ENCODE peak calls at places on chromosomes 1 and 21, in ten cellular contexts. Z, E, M, C, H, X, G, Q, V and P are unnamed samples.

GRCh38 chr21:35120631-35121180 is 71.6 kb upstream of the RUNX1 start:
- DNase-seq in Z (no peak), E (no peak), M (no peak), C (no peak), H (no peak), X (no peak), G (no peak), Q (no peak), V (no peak), P (no peak)

GRCh38 chr1:176639136-176639535 is 176.2 kb downstream of the PAPPA2 start:
- DNase-seq in Z (no peak), E (no peak), M (no peak), C (no peak), H (no peak), X (no peak), G (no peak), Q (no peak), V (no peak), P (no peak)

GRCh38 chr1:247857069-247857985 is at the start of gene TRIM58:
- DNase-seq in Z (peak; percentile 66), E (no peak), M (peak; percentile 81), C (no peak), H (peak; percentile 38), X (no peak), G (no peak), Q (no peak), V (no peak), P (no peak)

GRCh38 chr1:207919523-207920210 is 8.7 kb upstream of the CD34 start:
- DNase-seq in Z (no peak), E (no peak), M (no peak), C (no peak), H (no peak), X (no peak), G (no peak), Q (no peak), V (no peak), P (no peak)

GRCh38 chr1:221429262-221429661 is 312.6 kb downstream of the DUSP10 start:
- DNase-seq in Z (no peak), E (no peak), M (no peak), C (no peak), H (no peak), X (peak; percentile 63), G (peak; percentile 67), Q (peak; percentile 83), V (no peak), P (no peak)

GRCh38 chr1:109193653-109194590 is 19.8 kb upstream of the SARS1 start:
- DNase-seq in Z (peak; percentile 69), E (peak; percentile 59), M (no peak), C (peak; percentile 64), H (peak; percentile 34), X (no peak), G (no peak), Q (peak; percentile 58), V (no peak), P (no peak)

GRCh38 chr1:66176012-66176715 is 357.8 kb upstream of the SGIP1 start:
- DNase-seq in Z (no peak), E (no peak), M (no peak), C (peak; percentile 51), H (no peak), X (peak; percentile 18), G (peak; percentile 83), Q (peak; percentile 41), V (no peak), P (peak; percentile 46)

GRCh38 chr1:4001461-4001860 is 101.4 kb upstream of the C1orf174 start:
- DNase-seq in Z (peak; percentile 33), E (no peak), M (no peak), C (no peak), H (no peak), X (no peak), G (no peak), Q (no peak), V (no peak), P (no peak)

GRCh38 chr1:183304466-183305122 is 113.6 kb downstream of the NMNAT2 start:
- DNase-seq in Z (no peak), E (no peak), M (no peak), C (no peak), H (no peak), X (no peak), G (no peak), Q (no peak), V (no peak), P (no peak)

GRCh38 chr1:116971965-116972675 is 29.4 kb upstream of the CD101 start:
- DNase-seq in Z (no peak), E (no peak), M (no peak), C (no peak), H (no peak), X (no peak), G (no peak), Q (peak; percentile 19), V (no peak), P (no peak)

GRCh38 chr21:16536661-16537359 is 807.0 kb downstream of the USP25 start:
- DNase-seq in Z (no peak), E (no peak), M (no peak), C (no peak), H (no peak), X (peak; percentile 6), G (peak; percentile 49), Q (peak; percentile 39), V (no peak), P (peak; percentile 62)

GRCh38 chr1:92931691-92932090 is 29.6 kb downstream of the DIPK1A start:
- DNase-seq in Z (no peak), E (no peak), M (no peak), C (no peak), H (no peak), X (no peak), G (no peak), Q (no peak), V (no peak), P (no peak)

GRCh38 chr1:22866868-22867267 is 105.8 kb downstream of the LACTBL1 start:
- DNase-seq in Z (no peak), E (no peak), M (no peak), C (no peak), H (no peak), X (no peak), G (no peak), Q (no peak), V (no peak), P (no peak)

GRCh38 chr21:39313457-39314154 is at the start of gene BRWD1:
- DNase-seq in Z (peak; percentile 92), E (peak; percentile 77), M (peak; percentile 92), C (peak; percentile 87), H (peak; percentile 78), X (peak; percentile 81), G (peak; percentile 87), Q (peak; percentile 78), V (peak; percentile 54), P (peak; percentile 77)
- TF ChIP-seq CTCF in Z (peak; percentile 46), E (no peak), M (peak; percentile 11), C (peak; percentile 24), H (peak; percentile 49), X (peak; percentile 37), G (no peak), Q (no peak), V (peak; percentile 40), P (no peak)

GRCh38 chr1:76037314-76037713 is 37.2 kb upstream of the ST6GALNAC3 start:
- DNase-seq in Z (no peak), E (no peak), M (no peak), C (no peak), H (no peak), X (no peak), G (no peak), Q (no peak), V (no peak), P (no peak)

GRCh38 chr1:76033800-76034475 is 40.6 kb upstream of the ST6GALNAC3 start:
- DNase-seq in Z (no peak), E (no peak), M (no peak), C (no peak), H (no peak), X (no peak), G (no peak), Q (no peak), V (no peak), P (no peak)

GRCh38 chr1:76038306-76039004 is 36.1 kb upstream of the ST6GALNAC3 start:
- DNase-seq in Z (no peak), E (no peak), M (no peak), C (no peak), H (no peak), X (peak; percentile 9), G (peak; percentile 70), Q (no peak), V (no peak), P (peak; percentile 66)

GRCh38 chr1:76031496-76031895 is 43.0 kb upstream of the ST6GALNAC3 start:
- DNase-seq in Z (no peak), E (no peak), M (no peak), C (no peak), H (no peak), X (no peak), G (no peak), Q (no peak), V (no peak), P (no peak)

GRCh38 chr1:76035053-76035452 is 39.5 kb upstream of the ST6GALNAC3 start:
- DNase-seq in Z (no peak), E (no peak), M (no peak), C (no peak), H (no peak), X (peak; percentile 4), G (no peak), Q (peak; percentile 12), V (no peak), P (no peak)
- TF ChIP-seq CTCF in Z (peak; percentile 37), E (no peak), M (peak; percentile 41), C (no peak), H (peak; percentile 44), X (peak; percentile 31), G (peak; percentile 45), Q (no peak), V (peak; percentile 22), P (no peak)

GRCh38 chr1:55035904-55036303 is 3.4 kb upstream of the PCSK9 start:
- DNase-seq in Z (no peak), E (no peak), M (no peak), C (no peak), H (no peak), X (no peak), G (no peak), Q (peak; percentile 25), V (no peak), P (no peak)
- TF ChIP-seq CTCF in Z (peak; percentile 32), E (no peak), M (no peak), C (no peak), H (peak; percentile 24), X (no peak), G (no peak), Q (no peak), V (no peak), P (no peak)

GRCh38 chr1:181630398-181630797 is 147.1 kb downstream of the CACNA1E start:
- DNase-seq in Z (no peak), E (no peak), M (no peak), C (no peak), H (no peak), X (no peak), G (no peak), Q (no peak), V (no peak), P (no peak)

GRCh38 chr1:181632492-181632891 is 149.2 kb downstream of the CACNA1E start:
- DNase-seq in Z (no peak), E (no peak), M (no peak), C (no peak), H (no peak), X (no peak), G (no peak), Q (no peak), V (no peak), P (no peak)

GRCh38 chr1:181630838-181631237 is 147.5 kb downstream of the CACNA1E start:
- DNase-seq in Z (peak; percentile 71), E (no peak), M (no peak), C (no peak), H (no peak), X (no peak), G (no peak), Q (no peak), V (no peak), P (no peak)

GRCh38 chr1:181635108-181635507 is 151.8 kb downstream of the CACNA1E start:
- DNase-seq in Z (no peak), E (no peak), M (no peak), C (no peak), H (no peak), X (no peak), G (no peak), Q (no peak), V (no peak), P (no peak)

GRCh38 chr1:181632960-181633359 is 149.6 kb downstream of the CACNA1E start:
- DNase-seq in Z (no peak), E (no peak), M (no peak), C (no peak), H (no peak), X (no peak), G (no peak), Q (no peak), V (no peak), P (no peak)
- TF ChIP-seq CTCF in Z (no peak), E (no peak), M (no peak), C (no peak), H (no peak), X (no peak), G (no peak), Q (no peak), V (no peak), P (no peak)